ENCODE peak calls at places on chromosomes 13 and 19, in seven cellular contexts. F is thyroid gland; J is head of caudate nucleus; H is activated naive CD8-positive, alpha-beta T cell treated with anti-CD3 and anti-CD28 coated beads, Interleukin-2, amount 50 U/mL, for 24 hours; S is putamen; O is tibial artery; U is caudate nucleus. L is an unnamed sample.
A peak's percentile ranks its signal among the peaks of the same experiment; 100 is the strongest.

GRCh38 chr13:96792736-96793444 is 201.4 kb downstream of the OXGR1 start:
- DNase-seq in S (no peak), U (no peak), F (no peak), O (no peak), H (no peak), J (no peak), L (no peak)

GRCh38 chr19:6743071-6743470 is 3.6 kb downstream of the TRIP10 start:
- DNase-seq in F (no peak), O (no peak), S (no peak), U (no peak), H (no peak), J (no peak), L (no peak)

GRCh38 chr13:44263920-44264610 is 109.6 kb upstream of the SERP2 start:
- DNase-seq in J (no peak), O (peak; percentile 45), H (no peak), U (no peak), F (no peak), S (no peak), L (no peak)

GRCh38 chr19:46979770-46980105 is 39.9 kb upstream of the NPAS1 start:
- DNase-seq in H (no peak), U (no peak), F (no peak), O (no peak), J (no peak), S (no peak), L (no peak)

GRCh38 chr13:26051231-26052135 is at the start of gene SHISA2:
- DNase-seq in U (peak; percentile 28), S (peak; percentile 62), H (peak; percentile 23), J (peak; percentile 63), O (no peak), F (peak; percentile 37), L (no peak)

GRCh38 chr13:73060251-73061160 is 1.7 kb downstream of the KLF5 start:
- DNase-seq in F (peak; percentile 47), J (peak; percentile 42), S (no peak), O (peak; percentile 23), U (no peak), H (peak; percentile 3), L (no peak)

GRCh38 chr19:40607898-40608621 is 6.9 kb downstream of the LTBP4 start:
- DNase-seq in O (no peak), J (no peak), S (no peak), U (no peak), H (no peak), F (no peak), L (no peak)

GRCh38 chr13:95607363-95607762 is 37.1 kb downstream of the DZIP1 start:
- DNase-seq in S (no peak), H (no peak), O (no peak), U (no peak), F (no peak), J (no peak), L (no peak)

GRCh38 chr13:108777421-108778420 is 148.3 kb downstream of the MYO16 start:
- DNase-seq in O (no peak), F (no peak), H (no peak), S (no peak), U (no peak), J (no peak), L (no peak)

GRCh38 chr13:29196409-29197074 is 376.4 kb downstream of the MTUS2 start:
- DNase-seq in U (no peak), O (no peak), H (no peak), S (no peak), J (no peak), F (no peak), L (no peak)

GRCh38 chr13:30412351-30412750 is 9.9 kb upstream of the UBE2L5 start:
- DNase-seq in J (no peak), S (no peak), U (no peak), O (no peak), H (no peak), F (no peak), L (no peak)

GRCh38 chr13:83549671-83550070 is 332.6 kb downstream of the SLITRK1 start:
- DNase-seq in F (no peak), U (no peak), J (no peak), S (no peak), H (no peak), O (no peak), L (no peak)

GRCh38 chr13:44386932-44387556 is 13.4 kb downstream of the SERP2 start:
- DNase-seq in U (no peak), H (no peak), F (no peak), O (no peak), J (no peak), S (no peak), L (no peak)

GRCh38 chr19:17097593-17098126 is 22.1 kb downstream of the MYO9B start:
- DNase-seq in S (no peak), H (no peak), O (no peak), U (no peak), F (no peak), J (no peak), L (no peak)

L was measured in esophagus squamous epithelium.